ENCODE peak calls at places on chromosomes 7 and 10, in five cellular contexts. M, X, U, W and F are unnamed samples.

GRCh38 chr7:44750921-44751571 is 2.4 kb downstream of the ZMIZ2 start:
- DNase-seq in M (no peak), X (peak; percentile 89), U (peak; percentile 40), W (peak; percentile 24), F (peak; percentile 92)

GRCh38 chr7:101717986-101718746 is 89.1 kb upstream of the MYL10 start:
- DNase-seq in M (no peak), X (no peak), U (no peak), W (peak; percentile 69), F (no peak)

GRCh38 chr7:107048783-107049418 is 4.4 kb downstream of the PRKAR2B start:
- DNase-seq in M (no peak), X (no peak), U (no peak), W (no peak), F (no peak)

GRCh38 chr10:87961314-87961713 is 97.9 kb downstream of the PTEN start:
- DNase-seq in M (no peak), X (no peak), U (no peak), W (peak; percentile 54), F (no peak)

GRCh38 chr7:102063736-102064135 is 222.9 kb upstream of the SH2B2 start:
- DNase-seq in M (no peak), X (no peak), U (no peak), W (peak; percentile 73), F (no peak)

GRCh38 chr10:70335246-70335613 is 47.2 kb downstream of the LRRC20 start:
- DNase-seq in M (no peak), X (no peak), U (no peak), W (no peak), F (no peak)

GRCh38 chr7:83806538-83806937 is 157.6 kb upstream of the SEMA3E start:
- DNase-seq in M (no peak), X (no peak), U (no peak), W (no peak), F (no peak)

GRCh38 chr10:64519427-64519826 is 998.2 kb downstream of the REEP3 start:
- DNase-seq in M (no peak), X (no peak), U (no peak), W (no peak), F (no peak)

GRCh38 chr7:142375710-142376313 is 118.0 kb upstream of the PRSS58 start:
- DNase-seq in M (peak; percentile 66), X (no peak), U (no peak), W (no peak), F (no peak)
- TF ChIP-seq CTCF in M (no peak), X (peak; percentile 11), U (no peak), W (peak; percentile 23), F (no peak)

GRCh38 chr10:68212721-68213352 is 19.1 kb downstream of the ATOH7 start:
- DNase-seq in M (no peak), X (peak; percentile 36), U (no peak), W (peak; percentile 63), F (peak; percentile 40)

GRCh38 chr10:68202965-68203358 is 29.0 kb downstream of the ATOH7 start:
- DNase-seq in M (no peak), X (no peak), U (no peak), W (peak; percentile 28), F (no peak)

GRCh38 chr10:68211635-68212034 is 20.3 kb downstream of the ATOH7 start:
- DNase-seq in M (no peak), X (no peak), U (no peak), W (no peak), F (no peak)

GRCh38 chr10:68208424-68209042 is 23.4 kb downstream of the ATOH7 start:
- DNase-seq in M (peak; percentile 77), X (no peak), U (no peak), W (peak; percentile 76), F (peak; percentile 56)
- TF ChIP-seq CTCF in M (peak; percentile 41), X (peak; percentile 65), U (no peak), W (peak; percentile 81), F (peak; percentile 48)

DNA sequence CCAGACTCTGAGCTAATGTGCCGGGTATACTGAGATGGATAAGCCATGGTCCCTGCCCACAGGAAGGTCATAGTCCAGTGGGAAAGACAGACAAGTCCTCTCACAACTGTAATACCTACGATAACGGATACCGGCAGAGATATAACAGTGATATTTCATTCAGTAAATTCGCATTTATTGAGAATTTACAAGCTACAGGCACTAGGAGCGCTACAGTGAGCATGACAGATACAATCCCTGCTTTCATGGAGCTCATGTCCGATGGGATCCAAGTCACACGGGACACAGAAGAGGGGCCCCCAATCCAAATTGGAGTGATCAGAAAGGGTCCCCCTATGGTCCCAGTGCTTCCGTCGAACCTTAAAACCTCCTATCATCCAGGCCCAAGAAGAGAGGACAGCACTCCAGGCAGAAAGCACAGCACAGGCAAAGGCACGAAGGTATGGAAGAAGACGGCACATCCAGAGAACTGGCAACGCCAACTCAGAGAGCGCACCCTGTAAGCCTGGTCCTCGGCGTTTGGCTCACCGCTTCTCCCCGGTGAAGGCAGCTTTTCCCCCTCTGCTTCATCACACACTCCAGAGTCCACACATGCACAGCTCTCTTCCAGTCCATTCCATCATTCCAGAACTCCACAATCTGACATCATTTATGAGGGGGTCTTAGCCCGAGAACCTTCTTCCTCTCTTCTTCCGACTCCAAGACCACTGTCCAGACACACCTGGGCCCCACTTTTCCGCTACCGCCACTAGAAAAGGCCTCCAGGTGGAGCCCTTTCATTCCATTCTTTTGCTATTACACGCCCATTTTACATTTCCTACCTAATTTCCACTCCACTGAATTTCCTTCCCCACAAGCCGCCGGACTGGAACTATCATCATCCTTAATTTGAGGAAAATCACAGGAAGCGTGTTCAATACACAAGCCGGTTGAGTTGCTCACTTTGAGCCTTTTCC is 47.8 kb upstream of the NKX2-3 start:
- DNase-seq in M (peak; percentile 35), X (no peak), U (no peak), W (no peak), F (no peak)
- TF ChIP-seq CTCF in M (no peak), X (peak; percentile 12), U (no peak), W (no peak), F (no peak)

DNA sequence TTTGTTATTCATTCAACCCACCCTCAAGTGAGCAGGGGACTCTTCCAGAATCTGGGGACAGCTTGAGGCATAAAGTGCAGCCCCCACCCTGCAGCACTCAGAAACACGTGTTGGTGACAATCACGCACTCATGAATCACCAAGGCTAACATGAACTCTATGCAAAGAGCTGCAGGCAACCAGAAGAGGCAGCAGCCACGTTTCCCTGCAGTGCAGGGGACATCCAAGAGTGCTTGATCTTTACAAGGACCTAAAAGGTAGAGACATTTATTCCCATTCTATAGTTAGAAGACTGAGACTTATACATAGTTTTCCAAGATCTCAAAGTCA is 135.2 kb upstream of the GDF10 start:
- DNase-seq in M (no peak), X (no peak), U (no peak), W (no peak), F (no peak)
- TF ChIP-seq CTCF in M (no peak), X (no peak), U (no peak), W (no peak), F (no peak)

DNA sequence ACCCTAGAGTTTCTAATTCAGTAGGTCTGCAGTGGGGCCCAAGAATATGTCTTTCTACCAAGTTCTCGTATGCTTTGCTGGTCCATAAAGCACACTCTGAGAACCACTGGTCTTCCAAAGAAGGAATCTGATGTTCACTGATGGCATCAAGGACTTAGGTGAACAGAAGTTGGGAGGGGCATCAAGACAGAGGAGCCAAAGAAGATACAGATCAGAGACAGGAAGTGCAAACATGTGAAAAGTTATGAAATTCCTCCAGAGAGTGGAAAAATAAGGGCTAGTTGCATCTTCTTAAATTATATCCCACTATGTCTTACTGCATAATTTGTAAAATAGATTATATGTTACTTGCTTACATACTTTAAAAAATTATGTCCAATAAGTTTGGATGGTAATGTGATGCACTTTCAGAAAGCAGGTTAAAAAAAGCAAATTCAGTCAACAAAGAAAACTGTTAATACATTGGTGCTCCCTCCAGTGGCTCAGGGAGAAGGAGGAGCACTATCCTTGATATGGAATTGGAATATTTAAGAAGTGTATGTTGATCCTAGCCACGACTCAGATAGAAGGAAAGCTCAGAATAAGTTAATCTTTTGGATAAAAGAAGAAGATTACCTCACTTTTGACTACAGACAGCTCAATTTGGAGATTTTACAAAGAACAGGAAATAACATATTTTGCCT is 35.8 kb downstream of the CREB3L2 start:
- DNase-seq in M (no peak), X (no peak), U (no peak), W (no peak), F (no peak)
- TF ChIP-seq CTCF in M (no peak), X (no peak), U (no peak), W (no peak), F (no peak)